ENCODE peak calls at places on chromosome 9, in seven cellular contexts. One of them, this sample, is unnamed.

GRCh38 chr9:5665059-5665458 is 36.2 kb downstream of the RIC1 start:
- DNase-seq in nephron progenitor cell: no peak
- DNase-seq in T-helper 1 cell: no peak
- DNase-seq in astrocyte of the spinal cord: no peak
- DNase-seq in heart right ventricle: no peak
- DNase-seq in RWPE1: no peak
- DNase-seq in AG04450: no peak
- DNase-seq in this sample: no peak

GRCh38 chr9:86591472-86591871 is 237.3 kb upstream of the TUT7 start:
- DNase-seq in T-helper 1 cell: no peak
- DNase-seq in heart right ventricle: no peak
- DNase-seq in RWPE1: no peak
- DNase-seq in nephron progenitor cell: no peak
- DNase-seq in AG04450: no peak
- DNase-seq in astrocyte of the spinal cord: no peak
- DNase-seq in this sample: no peak

GRCh38 chr9:93909242-93909616 is 45.9 kb downstream of the BARX1 start:
- DNase-seq in RWPE1: no peak
- DNase-seq in nephron progenitor cell: no peak
- DNase-seq in T-helper 1 cell: no peak
- DNase-seq in AG04450: no peak
- DNase-seq in astrocyte of the spinal cord: no peak
- DNase-seq in heart right ventricle: no peak
- DNase-seq in this sample: no peak

GRCh38 chr9:36559036-36559695 is 13.5 kb upstream of the MELK start:
- DNase-seq in astrocyte of the spinal cord: peak
- DNase-seq in heart right ventricle: no peak
- DNase-seq in RWPE1: no peak
- DNase-seq in AG04450: no peak
- DNase-seq in T-helper 1 cell: no peak
- DNase-seq in nephron progenitor cell: no peak
- DNase-seq in this sample: no peak

GRCh38 chr9:101486693-101487442 is 46.8 kb upstream of the RNF20 start:
- DNase-seq in heart right ventricle: peak
- DNase-seq in AG04450: no peak
- DNase-seq in T-helper 1 cell: no peak
- DNase-seq in RWPE1: peak
- DNase-seq in nephron progenitor cell: peak
- DNase-seq in astrocyte of the spinal cord: peak
- DNase-seq in this sample: no peak

GRCh38 chr9:115591584-115591984 is 473.6 kb upstream of the TNC start:
- DNase-seq in heart right ventricle: peak
- DNase-seq in AG04450: peak
- DNase-seq in T-helper 1 cell: no peak
- DNase-seq in RWPE1: peak
- DNase-seq in astrocyte of the spinal cord: peak
- DNase-seq in nephron progenitor cell: peak
- DNase-seq in this sample: no peak

GRCh38 chr9:131476777-131477345 is 25.9 kb upstream of the POMT1 start:
- DNase-seq in astrocyte of the spinal cord: no peak
- DNase-seq in AG04450: no peak
- DNase-seq in heart right ventricle: peak
- DNase-seq in RWPE1: no peak
- DNase-seq in T-helper 1 cell: no peak
- DNase-seq in nephron progenitor cell: no peak
- DNase-seq in this sample: no peak

GRCh38 chr9:73050887-73051550 is 98.2 kb upstream of the ALDH1A1 start:
- DNase-seq in RWPE1: no peak
- DNase-seq in nephron progenitor cell: no peak
- DNase-seq in heart right ventricle: peak
- DNase-seq in T-helper 1 cell: no peak
- DNase-seq in AG04450: no peak
- DNase-seq in astrocyte of the spinal cord: no peak
- DNase-seq in this sample: no peak

GRCh38 chr9:36833954-36834353 is 200.1 kb downstream of the PAX5 start:
- DNase-seq in AG04450: no peak
- DNase-seq in heart right ventricle: no peak
- DNase-seq in nephron progenitor cell: no peak
- DNase-seq in RWPE1: no peak
- DNase-seq in T-helper 1 cell: no peak
- DNase-seq in astrocyte of the spinal cord: no peak
- DNase-seq in this sample: no peak

GRCh38 chr9:77763566-77763965 is 115.4 kb upstream of the GNA14 start:
- DNase-seq in AG04450: no peak
- DNase-seq in nephron progenitor cell: no peak
- DNase-seq in RWPE1: no peak
- DNase-seq in heart right ventricle: no peak
- DNase-seq in T-helper 1 cell: no peak
- DNase-seq in astrocyte of the spinal cord: no peak
- DNase-seq in this sample: no peak

GRCh38 chr9:134704499-134704898 is 62.9 kb downstream of the COL5A1 start:
- DNase-seq in T-helper 1 cell: no peak
- DNase-seq in nephron progenitor cell: no peak
- DNase-seq in heart right ventricle: no peak
- DNase-seq in astrocyte of the spinal cord: peak
- DNase-seq in RWPE1: no peak
- DNase-seq in AG04450: no peak
- DNase-seq in this sample: no peak

GRCh38 chr9:127860260-127860659 is 5.8 kb upstream of the ENG start:
- DNase-seq in AG04450: no peak
- DNase-seq in astrocyte of the spinal cord: no peak
- DNase-seq in nephron progenitor cell: no peak
- DNase-seq in RWPE1: no peak
- DNase-seq in heart right ventricle: peak
- DNase-seq in T-helper 1 cell: no peak
- DNase-seq in this sample: no peak

GRCh38 chr9:2987679-2988078 is 143.8 kb upstream of the PUM3 start:
- DNase-seq in AG04450: no peak
- DNase-seq in astrocyte of the spinal cord: no peak
- DNase-seq in nephron progenitor cell: no peak
- DNase-seq in T-helper 1 cell: no peak
- DNase-seq in heart right ventricle: no peak
- DNase-seq in RWPE1: no peak
- DNase-seq in this sample: no peak

GRCh38 chr9:26043431-26043830 is 365.2 kb upstream of the TUSC1 start:
- DNase-seq in T-helper 1 cell: no peak
- DNase-seq in nephron progenitor cell: no peak
- DNase-seq in astrocyte of the spinal cord: no peak
- DNase-seq in heart right ventricle: no peak
- DNase-seq in AG04450: no peak
- DNase-seq in RWPE1: no peak
- DNase-seq in this sample: no peak

GRCh38 chr9:90546200-90546599 is 96.4 kb downstream of the DIRAS2 start:
- DNase-seq in nephron progenitor cell: no peak
- DNase-seq in AG04450: peak
- DNase-seq in RWPE1: peak
- DNase-seq in astrocyte of the spinal cord: peak
- DNase-seq in T-helper 1 cell: no peak
- DNase-seq in heart right ventricle: no peak
- DNase-seq in this sample: no peak

GRCh38 chr9:81183763-81184162 is 505.6 kb downstream of the TLE1 start:
- DNase-seq in heart right ventricle: no peak
- DNase-seq in AG04450: peak
- DNase-seq in astrocyte of the spinal cord: peak
- DNase-seq in nephron progenitor cell: no peak
- DNase-seq in T-helper 1 cell: no peak
- DNase-seq in RWPE1: no peak
- DNase-seq in this sample: no peak

GRCh38 chr9:109903515-109904138 is 123.6 kb downstream of the PALM2AKAP2 start:
- DNase-seq in astrocyte of the spinal cord: peak
- DNase-seq in nephron progenitor cell: peak
- DNase-seq in T-helper 1 cell: peak
- DNase-seq in heart right ventricle: peak
- DNase-seq in AG04450: no peak
- DNase-seq in RWPE1: peak
- DNase-seq in this sample: peak

GRCh38 chr9:131738838-131739191 is 1.1 kb downstream of the RAPGEF1 start:
- DNase-seq in AG04450: no peak
- DNase-seq in nephron progenitor cell: no peak
- DNase-seq in RWPE1: peak
- DNase-seq in heart right ventricle: no peak
- DNase-seq in astrocyte of the spinal cord: no peak
- DNase-seq in T-helper 1 cell: no peak
- DNase-seq in this sample: no peak

GRCh38 chr9:111805841-111806241 is 11.1 kb upstream of the SHOC1 start:
- DNase-seq in heart right ventricle: no peak
- DNase-seq in nephron progenitor cell: no peak
- DNase-seq in T-helper 1 cell: no peak
- DNase-seq in RWPE1: peak
- DNase-seq in AG04450: no peak
- DNase-seq in astrocyte of the spinal cord: peak
- DNase-seq in this sample: no peak

GRCh38 chr9:89880721-89881120 is 275.9 kb downstream of the GADD45G start:
- DNase-seq in RWPE1: no peak
- DNase-seq in AG04450: no peak
- DNase-seq in astrocyte of the spinal cord: no peak
- DNase-seq in nephron progenitor cell: no peak
- DNase-seq in heart right ventricle: no peak
- DNase-seq in T-helper 1 cell: no peak
- DNase-seq in this sample: no peak

GRCh38 chr9:4674783-4675182 is 4.6 kb upstream of the CDC37L1 start:
- DNase-seq in AG04450: peak
- DNase-seq in nephron progenitor cell: no peak
- DNase-seq in T-helper 1 cell: no peak
- DNase-seq in astrocyte of the spinal cord: peak
- DNase-seq in heart right ventricle: no peak
- DNase-seq in RWPE1: no peak
- DNase-seq in this sample: no peak

GRCh38 chr9:93255994-93256877 is 72.3 kb downstream of the WNK2 start:
- DNase-seq in astrocyte of the spinal cord: no peak
- DNase-seq in RWPE1: no peak
- DNase-seq in AG04450: no peak
- DNase-seq in T-helper 1 cell: no peak
- DNase-seq in nephron progenitor cell: no peak
- DNase-seq in heart right ventricle: no peak
- DNase-seq in this sample: no peak

GRCh38 chr9:101325053-101325452 is 59.8 kb downstream of the BAAT start:
- DNase-seq in RWPE1: no peak
- DNase-seq in heart right ventricle: no peak
- DNase-seq in T-helper 1 cell: no peak
- DNase-seq in nephron progenitor cell: no peak
- DNase-seq in AG04450: no peak
- DNase-seq in astrocyte of the spinal cord: no peak
- DNase-seq in this sample: no peak

GRCh38 chr9:121350993-121351561 is 19.0 kb downstream of the STOM start:
- DNase-seq in nephron progenitor cell: no peak
- DNase-seq in RWPE1: peak
- DNase-seq in AG04450: peak
- DNase-seq in heart right ventricle: peak
- DNase-seq in T-helper 1 cell: no peak
- DNase-seq in astrocyte of the spinal cord: peak
- DNase-seq in this sample: no peak

GRCh38 chr9:124708633-124709032 is 62.5 kb downstream of the NR6A1 start:
- DNase-seq in nephron progenitor cell: no peak
- DNase-seq in AG04450: no peak
- DNase-seq in RWPE1: no peak
- DNase-seq in T-helper 1 cell: no peak
- DNase-seq in astrocyte of the spinal cord: peak
- DNase-seq in heart right ventricle: no peak
- DNase-seq in this sample: no peak

GRCh38 chr9:74784506-74784905 is 103.2 kb downstream of the TRPM6 start:
- DNase-seq in astrocyte of the spinal cord: no peak
- DNase-seq in RWPE1: no peak
- DNase-seq in AG04450: no peak
- DNase-seq in T-helper 1 cell: no peak
- DNase-seq in nephron progenitor cell: no peak
- DNase-seq in heart right ventricle: no peak
- DNase-seq in this sample: no peak

GRCh38 chr9:98074119-98074990 is 17.8 kb downstream of the NANS start:
- DNase-seq in heart right ventricle: peak
- DNase-seq in astrocyte of the spinal cord: peak
- DNase-seq in nephron progenitor cell: peak
- DNase-seq in AG04450: no peak
- DNase-seq in T-helper 1 cell: peak
- DNase-seq in RWPE1: peak
- DNase-seq in this sample: peak

GRCh38 chr9:133351908-133352634 is 4.1 kb downstream of the RPL7A start:
- DNase-seq in RWPE1: no peak
- DNase-seq in AG04450: no peak
- DNase-seq in heart right ventricle: no peak
- DNase-seq in astrocyte of the spinal cord: peak
- DNase-seq in nephron progenitor cell: peak
- DNase-seq in T-helper 1 cell: no peak
- DNase-seq in this sample: no peak

GRCh38 chr9:115254781-115255180 is 136.8 kb upstream of the TNC start:
- DNase-seq in astrocyte of the spinal cord: no peak
- DNase-seq in heart right ventricle: no peak
- DNase-seq in nephron progenitor cell: no peak
- DNase-seq in RWPE1: no peak
- DNase-seq in AG04450: no peak
- DNase-seq in T-helper 1 cell: no peak
- DNase-seq in this sample: no peak

This sample was measured in effector CD8-positive, alpha-beta T cell.